ENCODE peak calls at places on chromosomes 11 and 22, in four cellular contexts. D, U, B and M are unnamed samples.

GRCh38 chr11:8219257-8220021 is 44.2 kb downstream of the LMO1 start:
- DNase-seq in D (peak), U (peak), B (peak), M (peak)

GRCh38 chr22:37563153-37564081 is 3.1 kb downstream of the CDC42EP1 start:
- DNase-seq in D (peak), U (peak), B (peak), M (no peak)

GRCh38 chr11:111967651-111968050 is 30.5 kb downstream of the DIXDC1 start:
- DNase-seq in D (no peak), U (no peak), B (no peak), M (no peak)

GRCh38 chr11:78201096-78201495 is 12.4 kb downstream of the USP35 start:
- DNase-seq in D (no peak), U (no peak), B (no peak), M (no peak)

GRCh38 chr11:72836111-72836510 is 21.9 kb downstream of the ATG16L2 start:
- DNase-seq in D (no peak), U (no peak), B (no peak), M (no peak)

GRCh38 chr11:133306019-133306418 is 226.3 kb downstream of the OPCML start:
- DNase-seq in D (no peak), U (no peak), B (no peak), M (no peak)

GRCh38 chr11:126113515-126113957 is 50.9 kb upstream of the CDON start:
- DNase-seq in D (peak), U (peak), B (no peak), M (peak)

GRCh38 chr11:116928102-116928777 is 90.8 kb upstream of the APOA1 start:
- DNase-seq in D (no peak), U (no peak), B (no peak), M (no peak)

GRCh38 chr11:29328961-29329441 is 687.8 kb downstream of the KCNA4 start:
- DNase-seq in D (peak), U (peak), B (no peak), M (peak)

GRCh38 chr22:24803064-24803542 is 2.9 kb upstream of the SGSM1 start:
- DNase-seq in D (peak), U (peak), B (peak), M (peak)

GRCh38 chr11:31816467-31817053 is 5.4 kb upstream of the PAX6 start:
- DNase-seq in D (no peak), U (no peak), B (peak), M (no peak)

GRCh38 chr11:125418396-125418795 is 77.7 kb downstream of the FEZ1 start:
- DNase-seq in D (no peak), U (no peak), B (no peak), M (no peak)

GRCh38 chr11:100823360-100823759 is 136.3 kb downstream of the ARHGAP42 start:
- DNase-seq in D (no peak), U (no peak), B (no peak), M (no peak)
- TF ChIP-seq TCF7L2 in D (no peak), U (no peak), B (no peak), M (no peak)

GRCh38 chr22:46563381-46564083 is 26.1 kb upstream of the CELSR1 start:
- DNase-seq in D (peak), U (peak), B (peak), M (no peak)
- H3K27ac ChIP-seq in D (peak), U (peak), B (no peak), M (no peak)

DNA sequence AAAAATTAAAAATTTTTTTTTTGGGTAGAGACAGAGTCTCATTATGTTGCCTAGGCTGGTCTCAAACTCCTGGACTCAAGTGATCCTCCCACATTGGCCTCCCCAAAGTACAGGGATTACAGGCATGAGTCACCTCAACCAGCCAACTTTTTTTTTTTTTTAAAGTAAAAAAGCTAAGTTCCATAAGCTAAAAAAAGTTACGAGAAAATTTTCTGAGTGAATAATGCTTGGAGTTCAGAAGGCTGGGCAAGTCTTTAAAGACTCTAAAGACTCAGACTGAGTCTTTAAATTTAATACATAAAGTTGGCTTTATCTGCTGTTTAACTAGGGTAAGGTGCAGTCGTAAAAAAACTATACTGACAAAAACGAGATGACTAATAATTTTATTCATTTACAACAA is 5.6 kb downstream of the DDX6 start:
- DNase-seq in D (no peak), U (no peak), B (no peak), M (no peak)
- TF ChIP-seq TCF7L2 in D (no peak), U (no peak), B (no peak), M (no peak)

GRCh38 chr22:29146101-29146560 is 59.6 kb upstream of the EMID1 start:
- DNase-seq in D (no peak), U (no peak), B (no peak), M (no peak)

GRCh38 chr22:29142116-29142515 is 63.6 kb upstream of the EMID1 start:
- DNase-seq in D (no peak), U (no peak), B (no peak), M (no peak)

GRCh38 chr22:29145321-29146072 is 60.2 kb upstream of the EMID1 start:
- DNase-seq in D (no peak), U (no peak), B (no peak), M (no peak)

GRCh38 chr22:29144786-29145160 is 60.9 kb upstream of the EMID1 start:
- DNase-seq in D (no peak), U (no peak), B (no peak), M (no peak)

DNA sequence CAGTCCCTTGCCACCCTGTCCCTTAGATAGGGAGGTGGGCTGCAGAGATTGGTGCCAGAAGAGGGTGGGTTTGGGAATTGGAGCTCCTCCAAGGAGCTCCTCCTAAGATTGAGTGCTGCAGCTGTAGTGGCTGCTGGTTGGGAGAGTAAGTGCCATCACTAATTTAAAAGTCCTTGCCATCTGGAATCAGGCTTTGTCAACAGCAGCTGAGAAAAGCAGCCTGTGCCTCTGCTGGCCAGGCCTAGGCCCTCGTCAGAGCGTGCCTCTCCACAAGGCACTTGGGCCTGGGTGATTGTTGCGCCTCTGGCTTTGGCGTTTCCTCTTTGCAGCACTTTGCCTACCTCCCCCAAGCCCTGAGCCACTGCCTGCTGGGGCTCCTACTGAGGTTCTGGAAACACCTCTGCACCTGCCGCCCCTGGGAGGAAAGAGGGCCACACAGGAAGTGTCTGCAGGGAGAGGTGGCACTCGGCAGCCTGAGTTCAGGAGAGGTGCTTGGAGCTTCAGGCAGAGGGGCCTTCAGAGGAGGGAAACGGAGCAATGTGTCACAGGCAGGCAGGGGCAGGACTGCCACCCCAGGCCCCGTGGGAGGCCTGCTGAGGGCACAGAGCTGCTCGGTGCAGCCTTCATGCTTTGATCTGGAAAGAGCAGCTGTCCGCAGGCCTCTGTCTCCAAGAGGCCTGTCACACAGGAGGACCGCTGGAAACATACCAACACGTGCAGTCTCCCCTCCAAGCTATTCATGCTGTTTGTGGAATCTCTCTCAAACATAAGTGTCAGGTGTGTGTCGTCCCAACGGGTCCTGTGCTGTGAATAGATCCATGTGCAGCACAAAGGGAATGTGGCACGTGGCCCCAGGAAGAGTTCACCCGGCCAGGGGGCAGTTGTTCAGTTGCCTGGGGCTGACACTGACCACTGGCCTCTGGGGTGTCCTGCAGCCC is 61.6 kb upstream of the EMID1 start:
- DNase-seq in D (no peak), U (no peak), B (no peak), M (no peak)
- H3K27ac ChIP-seq in D (no peak), U (no peak), B (no peak), M (no peak)

DNA sequence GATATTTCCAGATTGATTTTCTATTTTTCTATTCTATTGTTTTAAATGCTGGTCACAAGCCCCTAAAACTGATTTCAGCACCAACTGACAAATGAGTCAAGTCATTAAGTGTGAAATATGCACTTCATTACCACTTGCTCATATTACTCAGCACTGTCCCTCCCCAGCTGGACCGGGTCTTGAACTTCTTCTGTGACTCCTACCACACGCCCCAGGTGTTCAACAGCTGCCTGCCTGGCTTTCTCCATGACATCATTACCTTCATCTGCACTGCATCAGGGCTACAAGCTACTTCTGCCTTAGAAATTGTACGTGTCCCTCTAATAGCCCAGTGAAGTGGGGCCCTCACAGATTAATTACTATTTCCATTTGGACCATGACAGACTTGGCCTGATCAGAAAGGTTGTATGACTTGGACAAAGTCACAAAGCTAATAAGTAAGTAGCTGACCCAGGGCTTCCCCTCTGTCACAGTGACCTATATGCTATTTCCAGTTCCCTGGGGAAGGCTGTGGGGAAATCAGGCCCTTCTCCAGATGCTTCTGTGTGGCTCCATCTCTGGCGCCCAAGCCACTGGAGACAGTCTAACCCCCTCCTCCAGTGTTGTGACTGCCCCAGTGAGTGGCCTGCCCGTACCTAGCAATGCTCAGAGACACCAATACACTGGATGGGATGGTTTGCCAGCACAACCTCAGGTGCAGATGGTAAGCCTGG is 18.1 kb downstream of the TBC1D10A start:
- DNase-seq in D (no peak), U (no peak), B (no peak), M (no peak)
- TF ChIP-seq TCF7L2 in D (no peak), U (no peak), B (no peak), M (no peak)

GRCh38 chr11:94433049-94433448 is 31.8 kb upstream of the GPR83 start:
- DNase-seq in D (no peak), U (no peak), B (no peak), M (no peak)
- H3K27ac ChIP-seq in D (no peak), U (no peak), B (no peak), M (no peak)

GRCh38 chr11:73949912-73950311 is 914 bp upstream of the DNAJB13 start:
- DNase-seq in D (no peak), U (no peak), B (no peak), M (no peak)
- TF ChIP-seq TCF7L2 in D (no peak), U (no peak), B (no peak), M (no peak)

GRCh38 chr11:118620529-118621070 is 13.2 kb downstream of the PHLDB1 start:
- DNase-seq in D (no peak), U (peak), B (peak), M (no peak)
- H3K27ac ChIP-seq in D (peak), U (peak), B (peak), M (peak)

DNA sequence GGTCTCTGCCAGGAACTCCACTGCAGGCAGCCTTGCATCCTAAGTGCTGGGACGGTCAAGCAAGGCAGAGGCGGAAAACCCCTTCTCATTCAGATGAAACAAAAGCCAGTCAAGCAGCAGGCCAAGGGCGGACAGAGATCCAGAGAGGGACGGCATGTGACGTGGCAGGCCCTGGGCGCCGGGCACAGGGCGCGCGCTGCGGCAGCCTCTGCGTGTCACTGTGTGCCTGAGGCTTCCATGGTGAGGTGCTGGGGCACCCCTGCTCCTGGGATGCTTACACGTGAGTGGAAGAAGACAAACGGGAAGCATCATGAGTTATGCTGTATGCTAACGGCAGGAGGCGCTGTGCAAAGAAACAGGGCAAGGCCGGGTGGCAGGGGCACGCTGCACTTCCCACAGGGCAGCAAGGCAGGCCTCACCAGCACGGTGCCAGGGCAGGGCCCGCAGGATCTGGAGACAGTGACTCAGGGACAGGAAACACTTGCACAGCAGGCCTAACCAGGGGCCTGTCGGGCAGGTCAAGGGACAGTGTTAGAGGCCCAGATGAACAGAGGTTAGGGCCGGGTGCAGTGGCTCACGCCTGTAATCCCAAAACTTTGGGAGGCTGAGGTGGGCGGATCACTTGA is 6.1 kb downstream of the TOLLIP start:
- DNase-seq in D (no peak), U (no peak), B (no peak), M (no peak)
- TF ChIP-seq TCF7L2 in D (no peak), U (no peak), B (no peak), M (no peak)